ENCODE peak calls at places on chromosomes 4 and X, in seven cellular contexts. O is WERI-Rb-1, K is AG10803, Y is foreskin fibroblast, Q is endothelial cell of umbilical vein, U is body of pancreas, N is fibroblast of mammary gland. G is an unnamed sample.

GRCh38 chr4:98601719-98602118 is 56.7 kb downstream of the TSPAN5 start:
- DNase-seq in O (no peak), K (no peak), Y (peak; percentile 54), Q (peak; percentile 29), U (no peak), N (peak; percentile 52), G (peak; percentile 32)

GRCh38 chr4:111268769-111269414 is 646.0 kb upstream of the PITX2 start:
- DNase-seq in O (no peak), K (peak; percentile 61), Y (peak; percentile 23), Q (peak; percentile 50), U (no peak), N (peak; percentile 57), G (peak; percentile 39)

GRCh38 chr4:8850830-8851188 is 20.8 kb downstream of the HMX1 start:
- DNase-seq in O (no peak), K (no peak), Y (no peak), Q (no peak), U (no peak), N (no peak), G (no peak)

GRCh38 chrX:143500751-143501150 is 16.5 kb downstream of the SPANXN3 start:
- DNase-seq in O (no peak), K (no peak), Y (no peak), Q (no peak), U (no peak), N (no peak), G (no peak)

GRCh38 chrX:119398974-119399771 is at the start of gene SLC25A43:
- DNase-seq in O (no peak), K (peak; percentile 26), Y (no peak), Q (peak; percentile 31), U (peak; percentile 23), N (peak; percentile 20), G (peak; percentile 38)

GRCh38 chr4:153346563-153346962 is 2.1 kb downstream of the MND1 start:
- DNase-seq in O (no peak), K (peak; percentile 15), Y (no peak), Q (no peak), U (no peak), N (no peak), G (no peak)

GRCh38 chr4:55920571-55920970 is 28.2 kb upstream of the CEP135 start:
- DNase-seq in O (no peak), K (peak; percentile 9), Y (peak; percentile 8), Q (no peak), U (no peak), N (peak; percentile 30), G (peak; percentile 29)

GRCh38 chr4:153728151-153728550 is 31.7 kb downstream of the RNF175 start:
- DNase-seq in O (no peak), K (no peak), Y (no peak), Q (no peak), U (no peak), N (no peak), G (no peak)

GRCh38 chrX:125210146-125210545 is 109.5 kb upstream of the TEX13C start:
- DNase-seq in O (no peak), K (no peak), Y (no peak), Q (no peak), U (no peak), N (no peak), G (no peak)

GRCh38 chrX:120485562-120486520 is 16.7 kb upstream of the LAMP2 start:
- DNase-seq in O (peak; percentile 75), K (peak; percentile 77), Y (peak; percentile 70), Q (peak; percentile 91), U (peak; percentile 78), N (peak; percentile 87), G (peak; percentile 69)

GRCh38 chr4:94488667-94489066 is 36.9 kb downstream of the PDLIM5 start:
- DNase-seq in O (no peak), K (peak; percentile 25), Y (peak; percentile 66), Q (no peak), U (no peak), N (peak; percentile 52), G (peak; percentile 51)

GRCh38 chrX:84477114-84477513 is 25.1 kb downstream of the HDX start:
- DNase-seq in O (no peak), K (no peak), Y (no peak), Q (no peak), U (no peak), N (no peak), G (no peak)

GRCh38 chr4:66489370-66489769 is 819.1 kb upstream of the EPHA5 start:
- DNase-seq in O (no peak), K (no peak), Y (no peak), Q (no peak), U (no peak), N (no peak), G (no peak)

GRCh38 chr4:40719008-40719623 is 30.6 kb upstream of the NSUN7 start:
- DNase-seq in O (peak; percentile 58), K (peak; percentile 69), Y (peak; percentile 3), Q (peak; percentile 26), U (peak; percentile 25), N (peak; percentile 69), G (peak; percentile 63)

GRCh38 chr4:131063878-131064277 is 1967.9 kb downstream of the C4orf33 start:
- DNase-seq in O (no peak), K (no peak), Y (no peak), Q (no peak), U (no peak), N (no peak), G (no peak)

GRCh38 chr4:120874792-120875774 is 47.4 kb downstream of the PRDM5 start:
- DNase-seq in O (no peak), K (no peak), Y (no peak), Q (no peak), U (no peak), N (peak; percentile 23), G (no peak)

DNA sequence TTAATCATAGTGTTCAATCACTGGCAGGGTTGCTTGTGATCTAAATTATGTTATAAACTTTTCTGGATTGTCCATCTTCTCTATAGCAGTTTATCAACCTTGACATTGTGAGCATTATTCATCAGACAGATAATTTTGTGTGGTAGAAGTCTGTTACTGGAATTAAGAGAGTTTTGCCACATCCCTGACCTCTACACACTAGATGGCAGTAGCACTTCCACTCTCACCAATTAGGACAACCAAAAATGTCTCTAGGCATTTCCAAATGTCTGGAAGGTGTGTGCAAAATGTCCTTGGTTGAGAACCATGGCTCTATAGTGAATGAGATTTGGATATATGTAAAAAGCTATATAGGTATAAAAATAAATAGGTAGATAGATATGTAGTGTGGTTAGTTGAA is 324.1 kb upstream of the FAM47C start:
- DNase-seq in O (no peak), K (no peak), Y (no peak), Q (no peak), U (no peak), N (no peak), G (no peak)
- TF ChIP-seq CTCF in O (peak; percentile 40), K (no peak), Y (no peak), Q (no peak), U (peak; percentile 4), N (no peak), G (no peak)

GRCh38 chr4:165489786-165490185 is 111.0 kb downstream of the CPE start:
- DNase-seq in O (no peak), K (peak; percentile 9), Y (no peak), Q (peak; percentile 61), U (no peak), N (peak; percentile 51), G (no peak)

GRCh38 chr4:165493359-165493758 is 114.6 kb downstream of the CPE start:
- DNase-seq in O (peak; percentile 87), K (peak; percentile 53), Y (peak; percentile 29), Q (peak; percentile 64), U (peak; percentile 74), N (peak; percentile 53), G (peak; percentile 60)
- H3K4me3 ChIP-seq in O (peak overlapping the region; percentile 21), K (no peak overlapping the region), Y (no peak overlapping the region), Q (peak overlapping the region; percentile 31), U (no peak overlapping the region), N (no peak overlapping the region), G (no peak overlapping the region)

GRCh38 chr4:88587285-88587684 is 5.0 kb upstream of the HERC3 start:
- DNase-seq in O (no peak), K (no peak), Y (no peak), Q (no peak), U (no peak), N (no peak), G (no peak)

GRCh38 chr4:88592600-88593448 is 544 bp downstream of the HERC3 start:
- DNase-seq in O (peak; percentile 64), K (peak; percentile 71), Y (peak; percentile 82), Q (peak; percentile 76), U (peak; percentile 79), N (peak; percentile 73), G (peak; percentile 77)

GRCh38 chr4:88597970-88598369 is 5.7 kb downstream of the HERC3 start:
- DNase-seq in O (no peak), K (no peak), Y (no peak), Q (no peak), U (no peak), N (no peak), G (no peak)

DNA sequence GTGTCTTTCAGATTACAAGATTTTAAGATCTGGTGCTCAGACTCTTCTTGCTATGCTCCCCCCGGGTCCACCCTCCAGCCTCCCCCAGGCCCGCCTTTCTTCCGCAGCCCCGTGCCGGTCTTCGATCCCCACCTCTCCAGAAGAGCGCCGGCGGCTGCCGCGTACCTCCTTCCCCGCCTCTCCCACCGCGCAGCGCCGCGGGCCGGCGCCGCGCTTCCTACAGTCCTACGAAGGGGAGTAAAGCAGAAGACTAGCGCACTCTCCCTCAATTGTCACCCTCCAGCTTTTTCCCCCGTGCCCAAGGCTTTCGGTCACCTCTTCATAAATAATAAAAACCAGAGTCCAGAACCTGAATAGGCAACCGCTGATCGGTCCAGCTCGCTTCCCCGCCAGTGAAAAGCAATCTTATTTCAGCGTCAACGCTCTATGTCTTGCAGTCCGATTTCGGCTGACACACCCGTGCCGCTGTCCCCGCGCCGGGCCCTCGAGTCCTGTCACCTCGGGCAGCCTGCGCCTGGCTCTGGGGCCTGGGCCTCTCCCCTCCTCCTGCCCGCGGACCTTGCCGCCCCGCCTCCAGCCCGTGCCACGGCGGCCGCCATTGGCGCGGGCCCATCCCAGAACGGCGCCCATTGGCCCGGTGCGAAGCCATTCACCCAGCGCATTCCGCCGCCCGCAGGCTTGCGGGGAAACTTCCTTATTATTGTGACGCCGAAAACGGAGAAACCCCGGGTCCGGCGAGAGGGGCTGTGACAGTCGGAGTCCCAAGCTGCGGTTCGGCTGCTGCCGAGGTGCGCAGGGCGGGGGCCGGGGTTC is at the start of gene HERC3:
- DNase-seq in O (peak; percentile 89), K (peak; percentile 86), Y (peak; percentile 89), Q (peak; percentile 93), U (peak; percentile 92), N (peak; percentile 76), G (peak; percentile 89)
- TF ChIP-seq CTCF in O (no peak), K (peak; percentile 3), Y (no peak), Q (no peak), U (peak; percentile 33), N (no peak), G (no peak)

GRCh38 chr4:87390931-87391782 is at the start of gene HSD17B11:
- DNase-seq in O (peak; percentile 63), K (peak; percentile 91), Y (peak; percentile 91), Q (peak; percentile 93), U (peak; percentile 89), N (peak; percentile 96), G (peak; percentile 96)

GRCh38 chr4:87387237-87387636 is 3.8 kb downstream of the HSD17B11 start:
- DNase-seq in O (no peak), K (no peak), Y (no peak), Q (no peak), U (no peak), N (no peak), G (no peak)

GRCh38 chr4:87391783-87392054 is 731 bp upstream of the HSD17B11 start:
- DNase-seq in O (no peak), K (peak; percentile 3), Y (no peak), Q (no peak), U (no peak), N (no peak), G (no peak)

DNA sequence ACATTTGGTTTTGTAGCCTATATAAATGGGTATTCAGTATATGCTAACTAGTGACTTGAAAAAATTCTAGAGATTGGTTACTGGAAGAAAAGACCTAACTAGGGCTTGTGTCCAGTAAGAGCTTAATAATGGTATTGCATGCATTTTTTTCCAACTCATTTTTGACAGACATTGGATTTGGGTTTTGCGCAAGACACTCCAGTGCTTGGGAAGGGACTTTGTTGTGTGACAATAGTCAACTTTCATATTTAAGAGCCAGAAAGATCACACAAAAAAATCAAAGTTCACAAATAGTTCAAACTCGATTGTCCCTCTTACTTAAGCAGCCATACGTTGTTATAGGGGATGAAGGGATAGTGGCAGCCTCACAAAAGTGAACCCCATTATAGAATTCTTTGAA is 1.2 kb upstream of the HSD17B11 start:
- DNase-seq in O (no peak), K (no peak), Y (no peak), Q (no peak), U (no peak), N (no peak), G (no peak)
- H3K4me3 ChIP-seq in O (no peak overlapping the region), K (no peak overlapping the region), Y (no peak overlapping the region), Q (no peak overlapping the region), U (no peak overlapping the region), N (no peak overlapping the region), G (no peak overlapping the region)